ENCODE peak calls at places on chromosome 1, in five cellular contexts. One of them, this sample, is unnamed.

GRCh38 chr1:241470361-241470760 is 49.2 kb downstream of the FH start:
- DNase-seq in GM12878: no peak
- DNase-seq in K562: no peak
- DNase-seq in H1: no peak
- DNase-seq in HepG2: no peak
- DNase-seq in this sample: no peak

GRCh38 chr1:191839891-191840290 is 318.4 kb upstream of the RGS18 start:
- DNase-seq in GM12878: no peak
- DNase-seq in K562: no peak
- DNase-seq in H1: no peak
- DNase-seq in HepG2: peak; percentile 2
- DNase-seq in this sample: no peak

GRCh38 chr1:2561898-2562895 is 6.0 kb downstream of the TNFRSF14 start:
- DNase-seq in GM12878: no peak
- DNase-seq in K562: peak; percentile 65
- DNase-seq in H1: no peak
- DNase-seq in HepG2: no peak
- DNase-seq in this sample: peak; percentile 61

GRCh38 chr1:114105401-114105979 is 48.2 kb downstream of the SYT6 start:
- DNase-seq in GM12878: no peak
- DNase-seq in K562: peak; percentile 28
- DNase-seq in H1: no peak
- DNase-seq in HepG2: no peak
- DNase-seq in this sample: peak; percentile 36

GRCh38 chr1:193479187-193479586 is 292.8 kb upstream of the B3GALT2 start:
- DNase-seq in GM12878: peak; percentile 81
- DNase-seq in K562: no peak
- DNase-seq in H1: no peak
- DNase-seq in HepG2: no peak
- DNase-seq in this sample: no peak

GRCh38 chr1:113937146-113937545 is 8.0 kb downstream of the HIPK1 start:
- DNase-seq in GM12878: no peak
- DNase-seq in K562: no peak
- DNase-seq in H1: no peak
- DNase-seq in HepG2: no peak
- DNase-seq in this sample: no peak

GRCh38 chr1:93453911-93454310 is 6.0 kb downstream of the FNBP1L start:
- DNase-seq in GM12878: no peak
- DNase-seq in K562: no peak
- DNase-seq in H1: no peak
- DNase-seq in HepG2: no peak
- DNase-seq in this sample: no peak

GRCh38 chr1:56688522-56689026 is 43.5 kb downstream of the PRKAA2 start:
- DNase-seq in GM12878: peak; percentile 1
- DNase-seq in K562: no peak
- DNase-seq in H1: no peak
- DNase-seq in HepG2: peak; percentile 96
- DNase-seq in this sample: peak; percentile 27

GRCh38 chr1:70140343-70140742 is 65.0 kb downstream of the LRRC40 start:
- DNase-seq in GM12878: no peak
- DNase-seq in K562: no peak
- DNase-seq in H1: no peak
- DNase-seq in HepG2: no peak
- DNase-seq in this sample: no peak

GRCh38 chr1:51564124-51564523 is 45.1 kb upstream of the EPS15 start:
- DNase-seq in GM12878: no peak
- DNase-seq in K562: no peak
- DNase-seq in H1: no peak
- DNase-seq in HepG2: no peak
- DNase-seq in this sample: no peak

GRCh38 chr1:172960454-172961208 is 90.1 kb downstream of the TNFSF18 start:
- DNase-seq in GM12878: no peak
- DNase-seq in K562: no peak
- DNase-seq in H1: no peak
- DNase-seq in HepG2: no peak
- DNase-seq in this sample: peak; percentile 7

GRCh38 chr1:3652538-3653285 is 396 bp downstream of the TP73 start:
- DNase-seq in GM12878: no peak
- DNase-seq in K562: peak; percentile 49
- DNase-seq in H1: no peak
- DNase-seq in HepG2: peak; percentile 9
- DNase-seq in this sample: peak; percentile 62

GRCh38 chr1:219507432-219507831 is 105.5 kb downstream of the ZC3H11B start:
- DNase-seq in GM12878: no peak
- DNase-seq in K562: no peak
- DNase-seq in H1: no peak
- DNase-seq in HepG2: no peak
- DNase-seq in this sample: no peak

GRCh38 chr1:69824932-69825331 is 257.2 kb downstream of the LRRC7 start:
- DNase-seq in GM12878: no peak
- DNase-seq in K562: no peak
- DNase-seq in H1: no peak
- DNase-seq in HepG2: no peak
- DNase-seq in this sample: no peak

GRCh38 chr1:119635801-119636390 is 12.2 kb downstream of the ZNF697 start:
- DNase-seq in GM12878: no peak
- DNase-seq in K562: no peak
- DNase-seq in H1: no peak
- DNase-seq in HepG2: no peak
- DNase-seq in this sample: no peak

DNA sequence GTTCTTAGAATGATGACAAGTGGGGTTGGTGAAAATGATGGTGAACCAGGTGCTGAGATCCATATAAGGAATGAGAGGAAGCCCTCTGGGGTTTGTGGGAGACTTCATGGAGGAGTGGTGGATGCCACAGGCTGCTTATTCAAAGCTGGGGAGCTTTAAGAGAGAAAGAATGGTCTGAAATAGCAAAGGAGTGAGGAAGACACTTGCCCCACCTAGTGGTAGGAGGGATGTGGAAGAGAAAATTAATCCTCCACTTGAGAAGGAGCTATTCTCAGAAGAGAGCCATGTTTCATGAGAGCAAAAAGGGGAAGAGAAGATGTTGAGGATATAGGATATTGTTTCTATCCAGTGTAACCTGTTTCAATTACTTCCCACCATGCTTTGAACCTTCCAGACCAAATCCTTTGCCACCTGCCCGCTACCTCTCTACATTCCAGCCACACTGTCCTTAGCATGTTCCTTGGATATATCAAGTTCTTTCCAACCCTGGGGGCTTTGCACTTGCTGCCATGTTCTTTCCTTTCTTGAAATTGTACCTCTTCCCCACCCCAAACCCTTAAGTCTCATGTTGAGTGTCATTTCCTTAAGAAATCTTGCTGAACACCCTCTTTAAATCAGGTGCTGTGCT is 19.6 kb upstream of the ZNF648 start:
- DNase-seq in GM12878: no peak
- DNase-seq in K562: peak; percentile 63
- DNase-seq in H1: no peak
- DNase-seq in HepG2: peak; percentile 13
- DNase-seq in this sample: peak; percentile 86
- TF ChIP-seq CREB1 in GM12878: no peak
- TF ChIP-seq CREB1 in K562: no peak
- TF ChIP-seq CREB1 in H1: no peak
- TF ChIP-seq CREB1 in HepG2: no peak
- TF ChIP-seq CREB1 in this sample: no peak

GRCh38 chr1:41901551-41901950 is 17.2 kb downstream of the HIVEP3 start:
- DNase-seq in GM12878: no peak
- DNase-seq in K562: no peak
- DNase-seq in H1: no peak
- DNase-seq in HepG2: no peak
- DNase-seq in this sample: no peak

GRCh38 chr1:41900611-41901444 is 17.9 kb downstream of the HIVEP3 start:
- DNase-seq in GM12878: no peak
- DNase-seq in K562: no peak
- DNase-seq in H1: peak; percentile 34
- DNase-seq in HepG2: no peak
- DNase-seq in this sample: no peak

GRCh38 chr1:41902669-41903068 is 16.1 kb downstream of the HIVEP3 start:
- DNase-seq in GM12878: no peak
- DNase-seq in K562: no peak
- DNase-seq in H1: no peak
- DNase-seq in HepG2: no peak
- DNase-seq in this sample: no peak

GRCh38 chr1:41905103-41905675 is 13.5 kb downstream of the HIVEP3 start:
- DNase-seq in GM12878: no peak
- DNase-seq in K562: no peak
- DNase-seq in H1: no peak
- DNase-seq in HepG2: no peak
- DNase-seq in this sample: no peak

DNA sequence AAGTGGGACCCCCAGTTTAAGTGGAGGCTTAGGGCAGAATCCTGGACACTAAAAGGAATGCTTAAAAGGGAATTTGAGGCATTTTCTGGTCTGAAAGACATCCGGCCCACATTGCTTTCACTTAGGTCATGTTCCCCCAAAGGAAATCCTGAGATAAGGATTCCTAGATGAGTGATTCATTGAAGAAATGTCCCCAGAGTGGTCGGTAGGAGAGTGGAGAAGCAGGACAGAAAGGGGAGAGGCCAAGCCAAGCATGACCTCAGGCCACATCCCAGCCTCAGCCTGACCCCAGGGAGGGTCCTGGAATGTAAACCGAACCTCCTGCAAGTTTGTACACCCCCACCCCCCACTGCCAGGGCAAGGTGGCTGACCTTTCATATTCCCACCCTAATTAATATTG is 16.6 kb downstream of the HIVEP3 start:
- DNase-seq in GM12878: no peak
- DNase-seq in K562: peak; percentile 24
- DNase-seq in H1: peak; percentile 21
- DNase-seq in HepG2: no peak
- DNase-seq in this sample: peak; percentile 30
- H3K4me1 ChIP-seq in GM12878: peaks cover 17% of the 10 kb centered on the region
- H3K4me1 ChIP-seq in K562: no peaks in the 10 kb centered on the region
- H3K4me1 ChIP-seq in H1: no peaks in the 10 kb centered on the region
- H3K4me1 ChIP-seq in HepG2: no peaks in the 10 kb centered on the region
- H3K4me1 ChIP-seq in this sample: peaks cover 3% of the 10 kb centered on the region

DNA sequence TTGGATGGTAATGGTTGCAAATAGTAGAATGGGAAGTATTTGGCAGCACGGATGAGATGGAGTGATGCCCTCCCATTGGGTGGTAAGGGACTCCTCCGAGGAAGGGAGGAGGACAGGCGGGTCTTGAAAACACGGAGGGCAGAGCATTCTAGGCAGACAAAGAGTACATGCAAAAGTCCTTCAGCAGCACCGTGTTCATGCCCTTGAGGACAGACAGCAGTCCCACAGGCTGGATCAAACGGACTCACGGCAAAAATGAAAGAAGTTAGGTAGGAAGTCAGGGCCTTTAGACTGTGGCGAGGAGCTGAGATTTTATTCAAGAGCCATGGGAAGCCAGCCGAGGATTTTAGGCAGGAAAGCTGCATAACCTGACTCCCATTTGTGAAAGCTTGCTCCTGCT is 253.9 kb downstream of the RHOU start:
- DNase-seq in GM12878: no peak
- DNase-seq in K562: no peak
- DNase-seq in H1: no peak
- DNase-seq in HepG2: no peak
- DNase-seq in this sample: no peak
- TF ChIP-seq CREB1 in GM12878: no peak
- TF ChIP-seq CREB1 in K562: no peak
- TF ChIP-seq CREB1 in H1: no peak
- TF ChIP-seq CREB1 in HepG2: no peak
- TF ChIP-seq CREB1 in this sample: no peak

DNA sequence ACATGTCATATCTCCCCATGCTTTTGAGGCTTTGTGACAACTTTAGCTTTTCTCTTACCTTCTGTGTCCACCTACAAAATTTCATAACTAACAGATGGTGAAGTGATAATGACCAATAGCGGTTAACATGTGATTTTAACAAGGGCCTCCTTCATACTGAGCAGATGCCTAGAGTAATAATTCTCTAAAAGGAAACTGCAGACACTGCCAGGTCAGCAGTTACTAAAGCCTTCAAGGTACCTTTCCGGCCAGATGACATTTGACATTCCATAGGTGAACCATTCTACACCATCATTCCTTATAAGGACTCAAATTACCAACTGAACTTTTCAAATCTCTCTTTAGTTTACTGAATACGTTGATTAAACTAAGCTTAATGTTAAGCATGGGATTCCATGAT is 205.0 kb downstream of the PLA2G4A start:
- DNase-seq in GM12878: no peak
- DNase-seq in K562: no peak
- DNase-seq in H1: no peak
- DNase-seq in HepG2: no peak
- DNase-seq in this sample: no peak
- H3K4me1 ChIP-seq in GM12878: no peaks in the 10 kb centered on the region
- H3K4me1 ChIP-seq in K562: no peaks in the 10 kb centered on the region
- H3K4me1 ChIP-seq in H1: no peaks in the 10 kb centered on the region
- H3K4me1 ChIP-seq in HepG2: no peaks in the 10 kb centered on the region
- H3K4me1 ChIP-seq in this sample: no peaks in the 10 kb centered on the region

GRCh38 chr1:36411674-36412648 is 14.3 kb upstream of the LSM10 start:
- DNase-seq in GM12878: no peak
- DNase-seq in K562: peak; percentile 60
- DNase-seq in H1: no peak
- DNase-seq in HepG2: peak; percentile 17
- DNase-seq in this sample: peak; percentile 76
- TF ChIP-seq CREB1 in GM12878: no peak
- TF ChIP-seq CREB1 in K562: no peak
- TF ChIP-seq CREB1 in H1: no peak
- TF ChIP-seq CREB1 in HepG2: no peak
- TF ChIP-seq CREB1 in this sample: no peak

GRCh38 chr1:28566931-28567330 is 14.0 kb downstream of the TRNAU1AP start:
- DNase-seq in GM12878: no peak
- DNase-seq in K562: no peak
- DNase-seq in H1: no peak
- DNase-seq in HepG2: no peak
- DNase-seq in this sample: no peak

GRCh38 chr1:28564310-28564709 is 11.4 kb downstream of the TRNAU1AP start:
- DNase-seq in GM12878: no peak
- DNase-seq in K562: no peak
- DNase-seq in H1: no peak
- DNase-seq in HepG2: no peak
- DNase-seq in this sample: no peak

GRCh38 chr1:28560886-28561285 is 8.0 kb downstream of the TRNAU1AP start:
- DNase-seq in GM12878: no peak
- DNase-seq in K562: no peak
- DNase-seq in H1: no peak
- DNase-seq in HepG2: no peak
- DNase-seq in this sample: no peak

GRCh38 chr1:28565040-28565439 is 12.2 kb downstream of the TRNAU1AP start:
- DNase-seq in GM12878: no peak
- DNase-seq in K562: no peak
- DNase-seq in H1: no peak
- DNase-seq in HepG2: no peak
- DNase-seq in this sample: no peak

DNA sequence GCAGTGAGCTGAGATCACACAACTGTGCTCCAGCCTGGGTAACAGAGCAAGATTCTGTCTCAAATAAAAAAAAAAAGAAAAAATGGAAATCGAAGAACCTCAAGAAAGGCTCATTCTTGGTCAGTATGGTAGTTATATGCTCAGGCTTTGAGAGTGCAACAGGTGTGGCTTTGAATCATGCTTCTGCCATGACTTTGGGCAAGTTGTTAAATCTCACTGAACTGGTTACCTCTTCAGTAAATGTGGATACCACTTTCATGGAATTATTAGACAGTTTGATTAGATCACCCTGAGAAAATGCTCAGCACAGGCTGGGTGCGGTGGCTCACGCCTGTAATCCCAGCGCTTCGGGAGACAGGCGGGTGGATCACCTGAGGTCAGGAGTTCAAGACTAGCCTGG is 12.8 kb downstream of the TRNAU1AP start:
- DNase-seq in GM12878: no peak
- DNase-seq in K562: no peak
- DNase-seq in H1: no peak
- DNase-seq in HepG2: no peak
- DNase-seq in this sample: no peak
- H3K4me1 ChIP-seq in GM12878: no peaks in the 10 kb centered on the region
- H3K4me1 ChIP-seq in K562: no peaks in the 10 kb centered on the region
- H3K4me1 ChIP-seq in H1: no peaks in the 10 kb centered on the region
- H3K4me1 ChIP-seq in HepG2: no peaks in the 10 kb centered on the region
- H3K4me1 ChIP-seq in this sample: no peaks in the 10 kb centered on the region

GRCh38 chr1:112509005-112509659 is 367 bp downstream of the WNT2B start:
- DNase-seq in GM12878: no peak
- DNase-seq in K562: no peak
- DNase-seq in H1: no peak
- DNase-seq in HepG2: no peak
- DNase-seq in this sample: peak; percentile 73
- TF ChIP-seq CREB1 in GM12878: no peak
- TF ChIP-seq CREB1 in K562: no peak
- TF ChIP-seq CREB1 in H1: no peak
- TF ChIP-seq CREB1 in HepG2: no peak
- TF ChIP-seq CREB1 in this sample: peak; percentile 27